ENCODE peak calls at places on chromosomes 4 and X, in seven cellular contexts. J is iris pigment epithelial cell; M is colonic mucosa; B is left ventricle myocardium superior; K is CD8-positive, alpha-beta memory T cell; H is T-cell; X is astrocyte of the spinal cord. I is an unnamed sample.

GRCh38 chr4:836781-837301 is 10.9 kb upstream of the CPLX1 start:
- DNase-seq in J (no peak), M (no peak), B (peak), K (no peak), H (no peak), X (no peak), I (no peak)

GRCh38 chrX:133448512-133449076 is 33.3 kb upstream of the GPC4 start:
- DNase-seq in J (no peak), M (no peak), B (no peak), K (no peak), H (no peak), X (peak), I (no peak)

GRCh38 chrX:145190801-145191389 is 56.4 kb upstream of the SPANXN1 start:
- DNase-seq in J (peak), M (no peak), B (no peak), K (no peak), H (no peak), X (no peak), I (no peak)

GRCh38 chr4:109511414-109511813 is 48.6 kb upstream of the MCUB start:
- DNase-seq in J (no peak), M (no peak), B (no peak), K (no peak), H (no peak), X (no peak), I (no peak)

GRCh38 chrX:130770615-130771014 is 132.4 kb downstream of the ENOX2 start:
- DNase-seq in J (peak), M (no peak), B (no peak), K (no peak), H (no peak), X (peak), I (peak)

GRCh38 chr4:187414716-187415115 is 580.9 kb upstream of the ZFP42 start:
- DNase-seq in J (no peak), M (no peak), B (no peak), K (no peak), H (no peak), X (no peak), I (no peak)

GRCh38 chrX:74521961-74522833 is 92.2 kb downstream of the RLIM start:
- DNase-seq in J (no peak), M (no peak), B (no peak), K (no peak), H (no peak), X (peak), I (no peak)

GRCh38 chr4:15188581-15189539 is 186.6 kb downstream of the CPEB2 start:
- DNase-seq in J (no peak), M (no peak), B (no peak), K (no peak), H (no peak), X (no peak), I (no peak)

GRCh38 chrX:48498374-48498809 is 10.4 kb upstream of the PORCN start:
- DNase-seq in J (peak), M (no peak), B (no peak), K (no peak), H (no peak), X (peak), I (peak)

GRCh38 chr4:47155907-47156306 is 124.5 kb downstream of the GABRB1 start:
- DNase-seq in J (no peak), M (no peak), B (no peak), K (no peak), H (no peak), X (no peak), I (no peak)